ENCODE peak calls at places on chromosomes 6 and 20, in six cellular contexts. Q, Z, J, S, F and D are unnamed samples.

GRCh38 chr6:39361657-39362486 is 39.4 kb upstream of the KCNK16 start:
- DNase-seq in S (peak), F (peak), J (peak), Q (peak), Z (peak), D (no peak)

GRCh38 chr20:17721802-17722486 is 22.2 kb downstream of the BANF2 start:
- DNase-seq in Q (no peak), J (peak), S (peak), F (no peak), Z (peak), D (no peak)

GRCh38 chr6:109491207-109491938 is 8.4 kb upstream of the ZBTB24 start:
- DNase-seq in Q (no peak), F (no peak), S (no peak), Z (no peak), J (peak), D (no peak)

GRCh38 chr20:10728873-10729670 is 55.3 kb upstream of the JAG1 start:
- DNase-seq in S (no peak), Q (no peak), J (peak), F (peak), Z (no peak), D (no peak)

GRCh38 chr6:48403587-48403986 is 292.6 kb upstream of the PTCHD4 start:
- DNase-seq in Q (no peak), S (no peak), Z (no peak), F (no peak), J (no peak), D (no peak)

GRCh38 chr6:11911535-11911934 is 100.6 kb upstream of the HIVEP1 start:
- DNase-seq in F (no peak), Q (no peak), S (no peak), J (no peak), Z (peak), D (no peak)

GRCh38 chr20:45318386-45318939 is 10.4 kb upstream of the MATN4 start:
- DNase-seq in J (no peak), Z (no peak), Q (no peak), F (no peak), S (no peak), D (no peak)

GRCh38 chr20:2230671-2231488 is 64.9 kb upstream of the TGM3 start:
- DNase-seq in Z (no peak), J (peak), F (no peak), Q (no peak), S (no peak), D (no peak)

GRCh38 chr20:61436674-61437279 is 184.7 kb downstream of the CDH4 start:
- DNase-seq in S (no peak), Q (no peak), J (peak), F (no peak), Z (peak), D (no peak)

GRCh38 chr6:154931741-154932424 is 63.2 kb upstream of the TIAM2 start:
- DNase-seq in S (no peak), Z (peak), Q (no peak), F (no peak), J (peak), D (no peak)

GRCh38 chr6:108661430-108661829 is 100.7 kb downstream of the FOXO3 start:
- DNase-seq in J (peak), Z (peak), S (no peak), F (peak), Q (no peak), D (no peak)

GRCh38 chr20:2382833-2383232 is 2.1 kb downstream of the TGM6 start:
- DNase-seq in Q (no peak), Z (peak), J (no peak), F (no peak), S (no peak), D (no peak)

GRCh38 chr20:57326667-57327455 is 2.7 kb upstream of the SPO11 start:
- DNase-seq in Z (no peak), F (no peak), S (no peak), Q (no peak), J (no peak), D (no peak)

GRCh38 chr20:47805951-47806350 is 20.7 kb upstream of the SULF2 start:
- DNase-seq in Z (no peak), F (no peak), Q (no peak), J (no peak), S (no peak), D (no peak)

GRCh38 chr6:156655267-156655918 is 121.8 kb upstream of the ARID1B start:
- DNase-seq in Z (no peak), S (no peak), F (no peak), J (no peak), Q (no peak), D (no peak)

GRCh38 chr6:52063584-52064400 is 23.6 kb downstream of the PKHD1 start:
- DNase-seq in J (peak), S (peak), Q (no peak), Z (peak), F (peak), D (no peak)

GRCh38 chr20:31713312-31714049 is 9.2 kb downstream of the BCL2L1 start:
- DNase-seq in J (peak), S (peak), Q (peak), Z (peak), F (peak), D (no peak)

GRCh38 chr6:19354181-19354580 is 483.0 kb upstream of the ID4 start:
- DNase-seq in J (no peak), S (no peak), F (no peak), Q (no peak), Z (no peak), D (no peak)

GRCh38 chr6:163170294-163170883 is 244.1 kb upstream of the QKI start:
- DNase-seq in J (no peak), Q (no peak), F (no peak), Z (peak), S (peak), D (no peak)

GRCh38 chr20:3172933-3173581 is at the start of gene LZTS3:
- DNase-seq in S (peak), F (peak), J (peak), Z (peak), Q (peak), D (peak)

GRCh38 chr6:23174781-23175361 is 605.5 kb downstream of the HDGFL1 start:
- DNase-seq in J (peak), F (peak), Z (peak), Q (no peak), S (peak), D (no peak)

GRCh38 chr6:139743629-139744028 is 369.2 kb upstream of the CITED2 start:
- DNase-seq in Q (no peak), S (peak), Z (peak), F (peak), J (peak), D (no peak)

GRCh38 chr6:140758169-140758877 is 1374.4 kb upstream of the GJE1 start:
- DNase-seq in S (no peak), Q (no peak), Z (no peak), F (no peak), J (no peak), D (no peak)

DNA sequence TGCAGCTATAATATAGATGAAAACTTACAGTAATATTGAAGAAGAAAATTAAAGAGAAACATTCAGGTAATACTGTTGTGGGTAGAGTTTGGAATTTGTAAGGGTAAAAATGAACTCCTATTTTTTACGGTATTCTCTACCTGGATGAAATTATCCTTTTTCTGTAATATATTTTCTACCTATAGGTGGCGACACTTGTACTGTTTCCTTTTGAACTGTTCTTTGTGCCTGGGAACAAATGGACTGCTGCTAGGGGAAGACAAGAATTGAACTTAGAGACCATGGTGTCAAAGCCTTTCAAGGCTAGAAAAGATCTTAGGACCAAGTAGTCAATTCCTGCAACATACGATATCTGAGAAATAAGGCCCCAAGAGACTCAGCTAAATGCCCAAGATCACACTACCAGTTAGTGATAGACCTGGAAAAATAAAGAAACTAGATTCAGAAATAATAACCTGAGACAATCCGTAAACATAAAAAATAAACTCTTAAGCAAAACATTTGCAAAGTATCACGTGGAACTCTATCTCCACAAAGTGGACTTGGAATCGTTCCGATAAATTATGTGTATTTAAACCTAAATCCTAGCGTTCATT is 383.8 kb downstream of the TFAP2A start:
- DNase-seq in S (no peak), J (no peak), Q (no peak), Z (no peak), F (no peak), D (no peak)
- TF ChIP-seq CTCF in S (peak), J (peak), Q (peak), Z (peak), F (peak), D (no peak)

GRCh38 chr6:349491-349921 is 42.0 kb upstream of the IRF4 start:
- DNase-seq in J (no peak), Q (no peak), S (no peak), F (no peak), Z (no peak), D (no peak)

GRCh38 chr6:350371-350770 is 41.2 kb upstream of the IRF4 start:
- DNase-seq in Z (no peak), Q (no peak), F (no peak), J (no peak), S (no peak), D (no peak)

GRCh38 chr6:352474-352873 is 39.1 kb upstream of the IRF4 start:
- DNase-seq in Z (no peak), F (no peak), J (no peak), S (no peak), Q (no peak), D (no peak)

GRCh38 chr6:351867-352289 is 39.7 kb upstream of the IRF4 start:
- DNase-seq in S (no peak), J (no peak), Z (no peak), F (no peak), Q (no peak), D (no peak)

DNA sequence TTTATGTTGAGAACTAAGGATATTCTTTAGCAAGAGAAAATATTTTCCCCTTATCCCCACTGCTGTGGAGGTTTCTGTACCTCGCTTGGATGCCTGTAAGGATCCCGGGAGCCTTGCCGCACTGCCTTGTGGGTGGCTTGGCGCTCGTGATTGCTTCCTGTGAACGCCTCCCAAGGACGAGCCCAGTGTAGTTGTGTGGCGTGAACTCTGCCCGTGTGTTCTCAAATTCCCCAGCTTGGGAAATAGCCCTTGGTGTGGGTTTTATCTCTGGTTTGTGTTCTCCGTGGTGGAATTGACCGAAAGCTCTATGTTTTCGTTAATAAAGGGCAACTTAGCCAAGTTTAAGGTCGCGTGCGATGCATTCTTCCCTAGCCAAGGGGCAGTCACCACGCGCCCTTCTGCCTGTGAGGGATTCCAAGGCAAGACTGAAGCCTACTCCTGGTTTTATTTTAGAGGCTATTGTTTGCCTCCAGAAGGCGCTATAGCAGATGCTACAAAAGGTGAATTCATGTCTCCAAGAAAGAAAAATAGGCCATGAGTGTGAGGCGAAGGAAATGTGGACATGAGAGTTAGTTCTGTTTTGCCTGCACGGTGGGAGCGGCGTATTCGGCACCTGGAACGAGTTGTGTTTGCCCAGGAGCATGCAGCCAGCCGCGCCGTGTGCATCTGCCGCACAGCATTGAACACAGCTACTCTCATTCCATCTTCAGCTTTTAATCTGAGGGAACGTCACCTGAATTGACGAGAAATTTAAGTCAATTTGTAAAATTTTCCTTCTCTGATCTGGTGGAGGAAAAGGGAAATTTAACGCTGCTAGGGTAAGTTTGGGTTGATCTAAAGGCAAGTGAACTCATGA is 40.3 kb upstream of the IRF4 start:
- DNase-seq in S (no peak), J (no peak), F (no peak), Z (no peak), Q (no peak), D (no peak)
- TF ChIP-seq CTCF in S (no peak), J (no peak), F (no peak), Z (no peak), Q (no peak), D (no peak)

DNA sequence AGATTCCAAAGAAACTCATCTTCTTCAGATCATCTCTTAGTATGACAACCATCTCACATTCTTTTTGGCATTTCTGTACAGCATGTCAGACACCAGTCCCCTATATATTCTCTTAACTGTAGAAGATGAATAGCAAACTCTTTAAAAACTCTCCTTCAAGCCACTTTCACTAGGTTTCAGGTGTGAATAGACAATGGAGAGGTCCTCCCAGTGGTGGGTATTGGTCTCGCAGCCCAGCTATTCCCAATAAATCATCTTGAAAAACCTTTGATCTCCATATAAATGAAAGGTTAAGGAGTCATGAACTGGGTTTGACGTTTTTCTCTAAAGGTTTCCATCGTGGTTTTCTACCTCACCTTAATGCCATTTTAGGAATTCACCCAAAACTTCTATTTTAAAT is 180.0 kb downstream of the GJA1 start:
- DNase-seq in Q (no peak), F (no peak), Z (no peak), S (no peak), J (no peak), D (no peak)
- TF ChIP-seq CTCF in Q (no peak), F (peak), Z (peak), S (no peak), J (peak), D (no peak)

GRCh38 chr20:35432430-35432735 is 5.6 kb downstream of the GDF5 start:
- DNase-seq in F (no peak), Z (no peak), J (no peak), Q (no peak), S (no peak), D (no peak)
- TF ChIP-seq CTCF in F (peak), Z (no peak), J (no peak), Q (no peak), S (no peak), D (no peak)

GRCh38 chr20:53678990-53679596 is 85.5 kb upstream of the ZNF217 start:
- DNase-seq in Q (no peak), S (no peak), J (peak), F (no peak), Z (peak), D (no peak)

GRCh38 chr20:53677447-53678314 is 84.0 kb upstream of the ZNF217 start:
- DNase-seq in F (no peak), Q (peak), J (no peak), S (peak), Z (peak), D (no peak)

GRCh38 chr20:53676987-53677386 is 83.3 kb upstream of the ZNF217 start:
- DNase-seq in Z (no peak), S (no peak), Q (no peak), F (no peak), J (no peak), D (no peak)

GRCh38 chr20:53679597-53680309 is 86.1 kb upstream of the ZNF217 start:
- DNase-seq in Q (no peak), Z (no peak), S (no peak), F (no peak), J (no peak), D (no peak)

GRCh38 chr20:53678315-53678989 is 84.8 kb upstream of the ZNF217 start:
- DNase-seq in Z (no peak), S (no peak), Q (no peak), J (no peak), F (no peak), D (no peak)
- TF ChIP-seq CTCF in Z (peak), S (no peak), Q (no peak), J (no peak), F (no peak), D (no peak)

GRCh38 chr6:97218912-97219311 is 64.1 kb downstream of the MMS22L start:
- DNase-seq in Z (no peak), Q (no peak), S (no peak), J (no peak), F (no peak), D (no peak)

DNA sequence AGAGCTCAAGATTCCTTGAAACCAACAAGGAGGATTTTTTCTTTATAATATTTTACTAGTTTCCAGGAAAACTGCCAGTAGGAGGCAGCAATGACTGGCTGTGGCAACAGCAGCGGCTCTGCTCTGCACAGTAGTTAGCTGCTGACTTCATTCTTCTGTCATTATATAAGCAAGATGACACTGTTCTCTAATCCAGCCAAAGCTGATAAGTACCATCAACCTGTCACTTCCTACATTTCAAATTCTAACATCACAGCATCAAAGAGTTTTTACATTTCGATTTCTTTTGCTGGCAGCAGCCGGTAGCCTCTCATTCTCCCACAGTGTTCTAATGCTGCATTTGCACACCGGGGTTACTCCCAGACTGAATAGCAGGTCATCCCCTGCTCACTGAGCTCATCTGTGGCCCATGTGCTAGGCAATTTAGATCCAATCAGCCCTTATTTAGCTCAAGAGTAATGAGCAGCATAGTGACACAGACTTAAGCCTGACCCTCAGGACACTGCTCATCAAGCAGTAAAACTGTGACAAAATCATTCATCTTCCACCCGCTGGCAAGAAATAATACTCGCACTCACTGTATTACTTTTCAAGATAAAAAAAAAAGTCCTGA is 67.8 kb downstream of the MMS22L start:
- DNase-seq in Z (peak), Q (no peak), J (peak), S (peak), F (peak), D (no peak)
- TF ChIP-seq CTCF in Z (peak), Q (no peak), J (peak), S (peak), F (peak), D (no peak)

DNA sequence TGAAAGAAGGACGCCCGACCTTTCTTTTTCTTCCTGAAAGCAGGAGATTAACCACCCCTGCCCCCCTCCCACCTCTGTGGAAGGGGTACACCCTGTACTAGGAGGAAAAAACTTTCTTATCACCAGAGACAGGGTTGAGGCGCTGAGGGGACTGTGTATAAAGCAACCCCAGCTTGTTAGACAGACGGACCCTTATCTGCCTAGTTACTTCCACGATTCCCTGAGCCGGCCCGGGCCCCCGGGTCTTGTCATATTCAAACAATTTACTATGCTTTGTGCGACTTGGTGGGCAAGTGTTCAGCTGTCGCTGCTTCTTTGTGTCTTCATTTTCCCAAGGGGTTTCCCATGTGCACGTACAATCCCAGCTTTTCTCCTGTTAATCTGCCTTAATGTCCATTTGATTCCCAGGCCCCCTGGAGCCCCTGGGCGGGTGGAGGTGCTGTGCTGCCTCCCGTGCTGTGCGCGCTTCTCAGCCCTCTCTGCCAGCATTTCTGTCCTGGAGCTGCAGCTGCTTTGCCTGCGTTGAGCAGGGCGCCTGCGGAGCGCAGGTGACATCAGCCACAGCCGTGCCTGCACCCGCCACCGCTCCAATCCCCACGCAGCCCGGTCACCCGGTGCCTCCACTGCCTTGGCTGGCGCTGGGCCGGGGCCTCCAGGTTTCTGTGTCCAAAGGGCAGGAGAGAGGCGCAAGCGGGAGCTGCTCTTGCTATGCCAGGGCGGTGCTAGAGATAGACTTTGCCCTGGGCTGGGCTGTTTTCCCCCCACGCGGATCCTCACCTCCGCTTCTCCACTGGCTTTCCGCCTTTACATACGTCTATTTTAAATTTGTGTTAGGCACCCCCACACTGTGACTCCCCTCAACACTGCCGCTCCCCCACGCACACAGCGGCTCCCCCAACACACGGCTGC is 96.2 kb downstream of the TTLL2 start:
- DNase-seq in Z (no peak), Q (no peak), J (no peak), S (peak), F (no peak), D (no peak)
- TF ChIP-seq CTCF in Z (no peak), Q (no peak), J (no peak), S (no peak), F (no peak), D (no peak)

GRCh38 chr6:114157848-114158247 is 185.0 kb downstream of the HS3ST5 start:
- DNase-seq in S (no peak), Q (no peak), Z (no peak), J (no peak), F (no peak), D (no peak)
- TF ChIP-seq CTCF in S (no peak), Q (no peak), Z (no peak), J (no peak), F (no peak), D (no peak)